ENCODE peak calls at places on chromosomes 16 and 17, in nine cellular contexts. W is RWPE1; G is OCI-LY7; L is A549; E is effector memory CD4-positive, alpha-beta T cell; B is breast epithelium; F is foreskin keratinocyte; T is ascending aorta; C is cardiac muscle cell. J is an unnamed sample.

GRCh38 chr17:29930399-29931010 is 477 bp upstream of the SSH2 start:
- DNase-seq in W (no peak), G (no peak), L (no peak), E (no peak), B (no peak), F (peak; percentile 63), T (no peak), C (no peak), J (peak; percentile 15)

GRCh38 chr16:11588321-11589244 is 1.9 kb upstream of the LITAF start:
- DNase-seq in W (no peak), G (no peak), L (no peak), E (no peak), B (no peak), F (no peak), T (no peak), C (no peak), J (no peak)

GRCh38 chr16:55035037-55035436 is 104.4 kb downstream of the IRX5 start:
- DNase-seq in W (no peak), G (peak; percentile 39), L (peak; percentile 37), E (no peak), B (no peak), F (peak; percentile 13), T (peak; percentile 59), C (peak; percentile 22), J (no peak)

GRCh38 chr17:5832886-5833285 is 237.3 kb upstream of the WSCD1 start:
- DNase-seq in W (peak; percentile 78), G (peak; percentile 43), L (peak; percentile 62), E (no peak), B (no peak), F (peak; percentile 86), T (no peak), C (peak; percentile 10), J (no peak)

GRCh38 chr16:55443855-55444254 is 35.1 kb upstream of the MMP2 start:
- DNase-seq in W (no peak), G (no peak), L (no peak), E (no peak), B (no peak), F (no peak), T (no peak), C (no peak), J (no peak)

GRCh38 chr17:65584604-65585521 is 23.4 kb upstream of the AXIN2 start:
- DNase-seq in W (no peak), G (no peak), L (peak; percentile 51), E (no peak), B (no peak), F (no peak), T (no peak), C (no peak), J (no peak)

GRCh38 chr17:81273698-81274470 is 21.2 kb downstream of the SLC38A10 start:
- DNase-seq in W (no peak), G (no peak), L (no peak), E (no peak), B (no peak), F (no peak), T (no peak), C (no peak), J (no peak)

GRCh38 chr16:74224828-74225227 is 71.8 kb upstream of the PSMD7 start:
- DNase-seq in W (no peak), G (no peak), L (no peak), E (no peak), B (no peak), F (peak; percentile 52), T (no peak), C (peak; percentile 63), J (no peak)

GRCh38 chr17:1720856-1721386 is 3.6 kb upstream of the WDR81 start:
- DNase-seq in W (no peak), G (peak; percentile 77), L (peak; percentile 81), E (peak; percentile 47), B (no peak), F (peak; percentile 46), T (no peak), C (peak; percentile 67), J (no peak)

GRCh38 chr17:10683853-10684252 is 13.5 kb downstream of the SCO1 start:
- DNase-seq in W (peak; percentile 6), G (peak; percentile 33), L (peak; percentile 56), E (no peak), B (no peak), F (peak; percentile 22), T (no peak), C (peak; percentile 55), J (no peak)

GRCh38 chr16:65500007-65500406 is 378.1 kb upstream of the CDH11 start:
- DNase-seq in W (no peak), G (no peak), L (no peak), E (no peak), B (no peak), F (peak; percentile 58), T (no peak), C (no peak), J (no peak)

GRCh38 chr16:31050280-31051030 is 17.1 kb downstream of the STX4 start:
- DNase-seq in W (no peak), G (no peak), L (no peak), E (no peak), B (no peak), F (no peak), T (no peak), C (no peak), J (no peak)

GRCh38 chr17:2090804-2091534 is 36.1 kb downstream of the HIC1 start:
- DNase-seq in W (peak; percentile 71), G (no peak), L (peak; percentile 51), E (no peak), B (no peak), F (peak; percentile 59), T (no peak), C (peak; percentile 95), J (no peak)

GRCh38 chr16:53219795-53220194 is 165.0 kb downstream of the CHD9 start:
- DNase-seq in W (peak; percentile 27), G (no peak), L (peak; percentile 27), E (no peak), B (no peak), F (peak; percentile 62), T (no peak), C (peak; percentile 49), J (no peak)

GRCh38 chr17:72467841-72468653 is 347.2 kb downstream of the SOX9 start:
- DNase-seq in W (peak; percentile 76), G (no peak), L (no peak), E (no peak), B (peak; percentile 73), F (peak; percentile 99), T (no peak), C (peak; percentile 79), J (peak; percentile 16)

GRCh38 chr16:85484337-85485295 is 128.5 kb upstream of the GSE1 start:
- DNase-seq in W (no peak), G (no peak), L (no peak), E (no peak), B (no peak), F (no peak), T (no peak), C (no peak), J (no peak)

GRCh38 chr16:61210039-61210438 is 826.2 kb downstream of the CDH8 start:
- DNase-seq in W (no peak), G (no peak), L (no peak), E (no peak), B (no peak), F (no peak), T (no peak), C (no peak), J (no peak)
- H3K27ac ChIP-seq in W (no peak overlapping the region), G (no peak overlapping the region), L (no peak overlapping the region), E (no peak overlapping the region), B (no peak overlapping the region), F (no peak overlapping the region), T (no peak overlapping the region), C (no peak overlapping the region), J (no peak overlapping the region)

GRCh38 chr17:21019976-21020575 is 22.7 kb downstream of the USP22 start:
- DNase-seq in W (no peak), G (peak; percentile 71), L (peak; percentile 66), E (no peak), B (no peak), F (no peak), T (no peak), C (peak; percentile 54), J (peak; percentile 46)
- H3K27ac ChIP-seq in W (no peak overlapping the region), G (peak overlapping the region; percentile 1), L (no peak overlapping the region), E (no peak overlapping the region), B (no peak overlapping the region), F (no peak overlapping the region), T (no peak overlapping the region), C (peak overlapping the region; percentile 34), J (peak overlapping the region; percentile 14)

GRCh38 chr17:42458497-42459255 is at the start of gene ATP6V0A1:
- DNase-seq in W (peak; percentile 90), G (peak; percentile 91), L (peak; percentile 94), E (peak; percentile 82), B (peak; percentile 94), F (peak; percentile 45), T (peak; percentile 97), C (peak; percentile 91), J (peak; percentile 79)

GRCh38 chr17:42459983-42460300 is 1.3 kb downstream of the ATP6V0A1 start:
- DNase-seq in W (peak; percentile 41), G (peak; percentile 42), L (peak; percentile 38), E (no peak), B (no peak), F (peak; percentile 57), T (no peak), C (peak; percentile 63), J (no peak)

GRCh38 chr17:42459256-42459982 is 741 bp downstream of the ATP6V0A1 start:
- DNase-seq in W (peak; percentile 63), G (peak; percentile 59), L (peak; percentile 74), E (peak; percentile 4), B (peak; percentile 56), F (peak; percentile 72), T (peak; percentile 69), C (peak; percentile 43), J (peak; percentile 61)

GRCh38 chr17:42456223-42457106 is 2.2 kb upstream of the ATP6V0A1 start:
- DNase-seq in W (peak; percentile 27), G (peak; percentile 76), L (peak; percentile 16), E (no peak), B (no peak), F (peak; percentile 54), T (no peak), C (peak; percentile 92), J (no peak)

GRCh38 chr17:42457107-42457787 is 1.4 kb upstream of the ATP6V0A1 start:
- DNase-seq in W (no peak), G (peak; percentile 39), L (no peak), E (no peak), B (no peak), F (no peak), T (no peak), C (peak; percentile 25), J (no peak)
- H3K27ac ChIP-seq in W (no peak overlapping the region), G (peak overlapping the region; percentile 69), L (peak overlapping the region; percentile 88), E (peak overlapping the region; percentile 11), B (peak overlapping the region; percentile 97), F (no peak overlapping the region), T (peak overlapping the region; percentile 98), C (no peak overlapping the region), J (peak overlapping the region; percentile 64)

DNA sequence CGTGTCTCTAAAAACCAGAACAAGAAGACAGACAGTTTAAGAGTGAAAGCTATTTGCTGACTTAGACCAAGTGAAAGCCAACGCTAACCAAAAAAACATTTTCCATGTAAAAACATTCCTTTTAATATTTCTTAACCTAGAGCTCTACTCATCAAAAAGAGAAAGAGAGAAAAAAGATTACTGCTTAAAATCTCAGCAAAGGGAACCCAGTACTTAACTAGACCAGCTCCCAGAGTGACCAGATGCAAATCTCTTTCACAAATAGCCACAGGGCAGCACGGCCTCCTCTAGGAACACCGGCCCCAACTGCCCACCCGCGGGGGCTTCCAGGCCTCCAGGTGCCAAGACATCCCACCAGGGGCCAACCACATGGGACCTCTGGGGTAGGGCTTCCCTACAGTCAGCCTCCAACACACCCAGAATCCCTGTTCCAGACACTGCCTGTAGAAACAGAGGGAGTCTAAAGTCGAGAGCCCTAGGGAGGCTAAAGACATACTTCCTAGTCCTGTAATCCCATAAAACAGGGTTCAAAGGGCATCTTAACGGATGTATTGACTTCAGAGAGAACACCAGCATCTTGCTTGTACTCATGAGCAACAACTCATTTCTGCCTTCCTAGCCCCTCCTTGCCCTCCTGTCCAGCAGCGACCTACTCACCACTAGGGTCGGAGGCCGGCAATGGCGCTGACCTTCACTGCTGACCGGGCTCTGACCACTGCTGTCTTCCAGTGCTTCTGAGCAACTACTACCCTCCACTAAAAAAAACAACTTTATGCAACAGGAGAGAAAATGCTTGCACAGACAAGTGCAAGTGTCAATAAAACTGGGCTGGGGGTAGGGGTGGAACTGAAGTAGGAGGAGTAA is 21.3 kb downstream of the ZCCHC14 start:
- DNase-seq in W (no peak), G (no peak), L (no peak), E (no peak), B (no peak), F (no peak), T (no peak), C (no peak), J (no peak)
- H3K27ac ChIP-seq in W (peak overlapping the region; percentile 31), G (no peak overlapping the region), L (no peak overlapping the region), E (no peak overlapping the region), B (peak overlapping the region; percentile 64), F (no peak overlapping the region), T (peak overlapping the region; percentile 65), C (no peak overlapping the region), J (no peak overlapping the region)

J was measured in substantia nigra.